ENCODE peak calls at places on chromosomes 13 and 19, in nine cellular contexts. W is aorta; K is CD4-positive, CD25-positive, alpha-beta regulatory T cell; Y is pancreas; E is mucosa of descending colon; P is heart left ventricle; L is neural progenitor cell; Q is breast epithelium; J is CD4-positive, alpha-beta memory T cell. O is an unnamed sample. For H3K9me3, the result is how much of the 10 kb centered on the place peaks cover.

GRCh38 chr13:58960909-58961308 is 1202.8 kb downstream of the DIAPH3 start:
- DNase-seq in W (no peak), K (no peak), Y (no peak), E (no peak), P (no peak), L (peak), Q (no peak), J (no peak), O (no peak)

GRCh38 chr13:87810391-87810801 is 139.2 kb downstream of the SLITRK5 start:
- DNase-seq in W (no peak), K (no peak), Y (no peak), E (peak), P (no peak), L (peak), Q (no peak), J (no peak), O (no peak)

GRCh38 chr13:81197483-81197882 is 856.6 kb upstream of the SPRY2 start:
- DNase-seq in W (no peak), K (no peak), Y (no peak), E (peak), P (no peak), L (no peak), Q (no peak), J (no peak), O (no peak)

GRCh38 chr13:99704390-99704789 is 203.1 kb downstream of the TM9SF2 start:
- DNase-seq in W (no peak), K (no peak), Y (no peak), E (no peak), P (no peak), L (no peak), Q (no peak), J (no peak), O (no peak)

GRCh38 chr19:1261512-1261862 is 7.6 kb upstream of the CIRBP start:
- DNase-seq in W (no peak), K (peak), Y (no peak), E (no peak), P (peak), L (peak), Q (no peak), J (no peak), O (no peak)

GRCh38 chr19:42193294-42193693 is 24.2 kb downstream of the DEDD2 start:
- DNase-seq in W (no peak), K (no peak), Y (no peak), E (no peak), P (no peak), L (no peak), Q (no peak), J (no peak), O (no peak)

GRCh38 chr13:73428137-73428536 is 369.3 kb downstream of the KLF5 start:
- DNase-seq in W (no peak), K (no peak), Y (no peak), E (no peak), P (no peak), L (no peak), Q (no peak), J (no peak), O (no peak)

GRCh38 chr13:75787249-75787940 is 151.3 kb downstream of the LMO7 start:
- DNase-seq in W (no peak), K (no peak), Y (no peak), E (no peak), P (no peak), L (no peak), Q (no peak), J (no peak), O (no peak)

GRCh38 chr19:28403698-28404099 is 809.3 kb downstream of the UQCRFS1 start:
- DNase-seq in W (no peak), K (no peak), Y (no peak), E (no peak), P (no peak), L (no peak), Q (no peak), J (no peak), O (no peak)

GRCh38 chr13:38417241-38417640 is 67.6 kb downstream of the UFM1 start:
- DNase-seq in W (no peak), K (no peak), Y (no peak), E (no peak), P (no peak), L (no peak), Q (no peak), J (no peak), O (no peak)

GRCh38 chr13:39876258-39876657 is 220.8 kb downstream of the COG6 start:
- DNase-seq in W (no peak), K (no peak), Y (no peak), E (no peak), P (no peak), L (no peak), Q (no peak), J (no peak), O (no peak)

GRCh38 chr19:15928321-15928720 is 6.0 kb downstream of the CYP4F11 start:
- DNase-seq in W (no peak), K (no peak), Y (no peak), E (no peak), P (no peak), L (no peak), Q (no peak), J (no peak), O (no peak)

GRCh38 chr19:15922021-15922420 is 12.3 kb downstream of the CYP4F11 start:
- DNase-seq in W (no peak), K (no peak), Y (no peak), E (no peak), P (no peak), L (no peak), Q (no peak), J (no peak), O (no peak)

GRCh38 chr19:15919243-15919642 is 15.1 kb downstream of the CYP4F11 start:
- DNase-seq in W (no peak), K (no peak), Y (no peak), E (no peak), P (no peak), L (no peak), Q (no peak), J (no peak), O (no peak)

GRCh38 chr19:15926484-15926883 is 7.8 kb downstream of the CYP4F11 start:
- DNase-seq in W (no peak), K (no peak), Y (no peak), E (peak), P (no peak), L (no peak), Q (no peak), J (no peak), O (no peak)

DNA sequence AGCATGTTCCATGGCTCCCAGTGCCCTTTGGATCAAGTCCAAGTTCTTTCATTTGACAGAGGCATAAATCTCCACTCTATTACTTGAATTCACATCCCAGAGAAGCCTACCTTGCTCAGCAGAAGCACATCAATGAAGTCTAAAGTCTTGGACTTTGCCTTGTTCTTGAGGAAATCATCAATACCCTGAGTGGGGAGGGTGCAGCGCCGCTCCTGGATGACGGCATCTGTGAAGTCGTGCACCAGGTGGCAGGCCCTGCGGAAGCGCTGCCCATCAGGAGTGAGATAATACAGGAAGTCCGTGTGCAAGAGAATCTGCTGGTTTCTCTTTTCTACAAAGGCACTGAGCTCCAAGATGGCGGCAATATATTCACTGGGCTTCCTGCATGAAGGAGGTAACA is 10.6 kb downstream of the CYP4F11 start:
- DNase-seq in W (no peak), K (no peak), Y (no peak), E (peak), P (no peak), L (no peak), Q (no peak), J (no peak), O (no peak)
- H3K9me3 ChIP-seq in W (under half), K (under half), Y (under half), E (under half), P (under half), L (under half), Q (under half), J (under half), O (under half)

DNA sequence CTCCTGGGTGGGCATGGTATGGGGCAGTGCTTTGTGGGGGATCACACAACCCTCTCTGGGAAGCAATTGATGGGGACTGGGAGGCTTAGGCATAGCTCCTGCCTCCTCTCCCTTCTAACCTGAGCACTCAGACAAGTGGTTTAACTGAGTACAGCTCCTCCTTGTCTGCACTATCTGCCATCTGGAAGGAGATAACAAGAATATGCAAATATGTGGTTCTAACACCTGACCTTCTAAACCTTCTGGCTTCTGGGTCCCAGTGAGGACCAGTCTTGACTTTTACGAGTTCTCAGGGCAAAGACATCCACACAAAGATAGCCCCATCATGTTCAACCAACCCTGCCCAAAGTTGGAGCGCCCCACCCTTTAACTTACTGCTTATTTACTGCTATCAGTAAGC is 381.0 kb upstream of the TSHZ3 start:
- DNase-seq in W (no peak), K (no peak), Y (no peak), E (no peak), P (no peak), L (no peak), Q (no peak), J (no peak), O (no peak)
- H3K9me3 ChIP-seq in W (under half), K (under half), Y (under half), E (under half), P (under half), L (under half), Q (under half), J (under half), O (under half)

GRCh38 chr13:42177189-42177588 is 94.8 kb upstream of the AKAP11 start:
- DNase-seq in W (no peak), K (no peak), Y (no peak), E (no peak), P (no peak), L (no peak), Q (no peak), J (no peak), O (no peak)
- H3K9me3 ChIP-seq in W (under half), K (under half), Y (under half), E (under half), P (under half), L (under half), Q (under half), J (under half), O (under half)

GRCh38 chr19:57643734-57644133 is 10.8 kb downstream of the ZNF211 start:
- DNase-seq in W (no peak), K (no peak), Y (no peak), E (no peak), P (no peak), L (no peak), Q (no peak), J (no peak), O (no peak)

GRCh38 chr19:57642396-57643046 is 9.6 kb downstream of the ZNF211 start:
- DNase-seq in W (no peak), K (no peak), Y (no peak), E (no peak), P (no peak), L (no peak), Q (no peak), J (no peak), O (no peak)

GRCh38 chr19:57637379-57637778 is 4.4 kb downstream of the ZNF211 start:
- DNase-seq in W (no peak), K (no peak), Y (no peak), E (no peak), P (no peak), L (no peak), Q (no peak), J (no peak), O (no peak)

DNA sequence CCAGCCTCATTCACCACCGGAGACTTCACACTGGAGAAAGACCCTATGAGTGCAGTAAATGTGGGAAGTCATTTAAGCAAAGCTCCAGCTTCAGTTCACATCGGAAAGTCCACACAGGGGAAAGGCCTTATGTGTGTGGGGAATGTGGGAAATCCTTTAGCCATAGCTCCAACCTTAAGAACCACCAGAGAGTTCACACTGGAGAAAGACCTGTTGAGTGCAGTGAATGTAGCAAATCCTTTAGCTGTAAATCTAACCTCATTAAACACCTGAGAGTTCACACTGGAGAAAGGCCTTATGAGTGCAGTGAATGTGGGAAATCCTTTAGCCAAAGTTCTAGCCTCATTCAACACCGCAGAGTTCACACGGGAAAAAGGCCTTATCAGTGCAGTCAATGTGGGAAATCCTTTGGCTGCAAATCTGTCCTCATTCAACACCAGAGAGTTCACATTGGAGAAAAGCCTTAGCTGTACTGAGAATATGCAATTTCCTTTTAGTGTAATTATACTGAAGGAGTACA is 8.8 kb downstream of the ZNF211 start:
- DNase-seq in W (no peak), K (no peak), Y (no peak), E (no peak), P (no peak), L (no peak), Q (no peak), J (no peak), O (no peak)
- H3K9me3 ChIP-seq in W (under half), K (half or more), Y (under half), E (half or more), P (half or more), L (under half), Q (half or more), J (half or more), O (under half)

DNA sequence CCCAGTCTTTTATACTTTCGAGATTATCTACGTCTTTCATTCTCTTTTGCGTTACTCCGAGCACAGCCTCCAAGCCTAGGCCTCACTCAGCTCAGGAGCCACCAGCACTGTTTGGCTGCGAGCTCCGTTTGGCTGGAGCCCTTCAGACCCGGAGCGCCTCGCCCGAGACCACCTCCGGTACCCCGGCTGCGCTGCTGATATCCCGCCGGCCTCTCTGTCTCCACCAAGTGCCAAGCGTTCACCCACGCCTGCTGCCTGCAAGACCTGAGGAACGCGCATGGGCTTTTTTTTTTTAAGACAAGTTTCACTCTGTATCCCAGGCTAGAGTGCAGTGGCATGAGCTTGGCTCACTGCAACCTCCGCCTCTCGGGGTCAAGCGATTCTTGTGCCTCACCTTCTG is 14.1 kb upstream of the ZNF177 start:
- DNase-seq in W (no peak), K (no peak), Y (no peak), E (no peak), P (no peak), L (no peak), Q (no peak), J (no peak), O (no peak)
- H3K9me3 ChIP-seq in W (under half), K (half or more), Y (under half), E (half or more), P (half or more), L (half or more), Q (half or more), J (under half), O (under half)

GRCh38 chr13:19332380-19332779 is 150.8 kb upstream of the TUBA3C start:
- DNase-seq in W (no peak), K (no peak), Y (no peak), E (no peak), P (no peak), L (no peak), Q (no peak), J (no peak), O (no peak)

GRCh38 chr13:19324325-19324724 is 142.7 kb upstream of the TUBA3C start:
- DNase-seq in W (no peak), K (no peak), Y (no peak), E (no peak), P (no peak), L (no peak), Q (no peak), J (no peak), O (no peak)

GRCh38 chr13:19329365-19329764 is 147.7 kb upstream of the TUBA3C start:
- DNase-seq in W (no peak), K (no peak), Y (no peak), E (no peak), P (no peak), L (no peak), Q (no peak), J (no peak), O (no peak)
- H3K9me3 ChIP-seq in W (under half), K (under half), Y (under half), E (under half), P (under half), L (under half), Q (under half), J (under half), O (under half)